ENCODE peak calls at places on chromosomes 13 and 19, in four cellular contexts. P is left cardiac atrium, M is aorta, N is A673. V is an unnamed sample.

GRCh38 chr13:73090116-73090811 is 31.5 kb downstream of the KLF5 start:
- DNase-seq in P (no peak), M (no peak), N (peak; percentile 72), V (no peak)

GRCh38 chr13:79867248-79867647 is 386.3 kb downstream of the NDFIP2 start:
- DNase-seq in P (no peak), M (no peak), N (no peak), V (no peak)

GRCh38 chr13:47033216-47033615 is 136.4 kb upstream of the HTR2A start:
- DNase-seq in P (no peak), M (no peak), N (no peak), V (no peak)

GRCh38 chr13:114112826-114113322 is 19.5 kb downstream of the RASA3 start:
- DNase-seq in P (peak; percentile 13), M (peak; percentile 59), N (no peak), V (no peak)

GRCh38 chr13:79973533-79973963 is 367.4 kb downstream of the SPRY2 start:
- DNase-seq in P (peak; percentile 42), M (no peak), N (peak; percentile 48), V (no peak)

GRCh38 chr19:14826006-14826405 is 9.0 kb downstream of the OR7A5 start:
- DNase-seq in P (no peak), M (no peak), N (no peak), V (no peak)

GRCh38 chr19:18456974-18457373 is 19.0 kb upstream of the ISYNA1 start:
- DNase-seq in P (peak; percentile 69), M (peak; percentile 92), N (no peak), V (no peak)

GRCh38 chr19:51124216-51124615 is 490 bp upstream of the SIGLEC9 start:
- DNase-seq in P (no peak), M (no peak), N (no peak), V (no peak)

V was measured in lower lobe of right lung.